ENCODE peak calls at places on chromosomes 4 and X, in four cellular contexts. M is activated CD4-positive, CD25-positive, alpha-beta regulatory T cell treated with anti-CD3 and anti-CD28 coated beads, Interleukin-2, amount 50 U/mL, for 16 hours; A is C1 segment of cervical spinal cord; Y is NCI-H774. O is an unnamed sample.

GRCh38 chr4:970046-970745 is 3.2 kb downstream of the DGKQ start:
- DNase-seq in A (no peak), M (no peak), Y (no peak), O (no peak)

GRCh38 chr4:19694829-19695228 is 556.9 kb upstream of the SLIT2 start:
- DNase-seq in A (no peak), M (no peak), Y (no peak), O (no peak)

GRCh38 chrX:111098874-111099273 is 2.9 kb downstream of the PAK3 start:
- DNase-seq in M (peak), Y (no peak), A (no peak), O (peak)

GRCh38 chrX:147376601-147377387 is 534.9 kb upstream of the FMR1 start:
- DNase-seq in Y (no peak), A (no peak), M (no peak), O (no peak)

GRCh38 chrX:142505839-142506238 is 300.7 kb upstream of the MAGEC2 start:
- DNase-seq in Y (no peak), M (no peak), A (no peak), O (no peak)

GRCh38 chr4:164888096-164888495 is 11.1 kb downstream of the APELA start:
- DNase-seq in M (no peak), Y (no peak), A (no peak), O (no peak)

GRCh38 chrX:152588206-152588605 is 49.5 kb upstream of the GABRQ start:
- DNase-seq in Y (no peak), M (no peak), A (no peak), O (no peak)

GRCh38 chr4:2936773-2937145 is 26.4 kb downstream of the NOP14 start:
- DNase-seq in M (no peak), Y (no peak), A (no peak), O (no peak)

GRCh38 chr4:136713140-136713539 is 819.2 kb downstream of the PCDH18 start:
- DNase-seq in Y (no peak), M (no peak), A (no peak), O (no peak)

GRCh38 chr4:175906397-175906796 is 94.3 kb upstream of the GPM6A start:
- DNase-seq in Y (no peak), M (no peak), A (no peak), O (no peak)

GRCh38 chr4:66572949-66573348 is 902.7 kb upstream of the EPHA5 start:
- DNase-seq in A (no peak), Y (no peak), M (no peak), O (no peak)

GRCh38 chr4:84985952-84986351 is 19.5 kb upstream of the WDFY3 start:
- DNase-seq in Y (no peak), M (no peak), A (no peak), O (no peak)

O was measured in NCI-H748 treated with DMSO at 0.1 percent for 48 hours.